ENCODE peak calls at places on chromosomes 4 and X, in nine cellular contexts. One of them, this sample, is unnamed.

GRCh38 chr4:108010167-108010566 is 20.5 kb downstream of the HADH start:
- DNase-seq in tibial nerve: no peak
- DNase-seq in A549: no peak
- DNase-seq in ovary: no peak
- DNase-seq in vagina: no peak
- DNase-seq in K562: no peak
- DNase-seq in stomach: no peak
- DNase-seq in body of pancreas: no peak
- DNase-seq in HCT116: no peak
- DNase-seq in this sample: no peak

GRCh38 chr4:13536607-13537006 is 7.7 kb downstream of the NKX3-2 start:
- DNase-seq in K562: no peak
- DNase-seq in tibial nerve: no peak
- DNase-seq in body of pancreas: no peak
- DNase-seq in HCT116: no peak
- DNase-seq in vagina: no peak
- DNase-seq in stomach: no peak
- DNase-seq in ovary: no peak
- DNase-seq in A549: no peak
- DNase-seq in this sample: no peak

GRCh38 chr4:72974694-72975487 is 94.6 kb downstream of the COX18 start:
- DNase-seq in stomach: no peak
- DNase-seq in A549: peak; percentile 55
- DNase-seq in body of pancreas: no peak
- DNase-seq in ovary: no peak
- DNase-seq in vagina: no peak
- DNase-seq in HCT116: no peak
- DNase-seq in K562: peak; percentile 14
- DNase-seq in tibial nerve: no peak
- DNase-seq in this sample: no peak

GRCh38 chrX:135509885-135510284 is 10.6 kb upstream of the INTS6L start:
- DNase-seq in vagina: no peak
- DNase-seq in tibial nerve: no peak
- DNase-seq in stomach: no peak
- DNase-seq in A549: no peak
- DNase-seq in HCT116: no peak
- DNase-seq in ovary: no peak
- DNase-seq in K562: no peak
- DNase-seq in body of pancreas: no peak
- DNase-seq in this sample: no peak

GRCh38 chr4:73308286-73308685 is 49.7 kb upstream of the ANKRD17 start:
- DNase-seq in K562: peak; percentile 35
- DNase-seq in stomach: no peak
- DNase-seq in A549: peak; percentile 20
- DNase-seq in tibial nerve: no peak
- DNase-seq in ovary: no peak
- DNase-seq in body of pancreas: no peak
- DNase-seq in vagina: no peak
- DNase-seq in HCT116: no peak
- DNase-seq in this sample: no peak

GRCh38 chr4:38313999-38314561 is 349.9 kb upstream of the KLF3 start:
- DNase-seq in vagina: no peak
- DNase-seq in stomach: no peak
- DNase-seq in tibial nerve: no peak
- DNase-seq in K562: peak; percentile 25
- DNase-seq in HCT116: no peak
- DNase-seq in body of pancreas: no peak
- DNase-seq in ovary: no peak
- DNase-seq in A549: peak; percentile 10
- DNase-seq in this sample: no peak

GRCh38 chr4:65599335-65599734 is 71.0 kb downstream of the EPHA5 start:
- DNase-seq in stomach: no peak
- DNase-seq in body of pancreas: no peak
- DNase-seq in ovary: no peak
- DNase-seq in A549: peak; percentile 0
- DNase-seq in HCT116: no peak
- DNase-seq in K562: no peak
- DNase-seq in vagina: no peak
- DNase-seq in tibial nerve: no peak
- DNase-seq in this sample: no peak

GRCh38 chr4:128256539-128256938 is 31.1 kb downstream of the PGRMC2 start:
- DNase-seq in body of pancreas: no peak
- DNase-seq in K562: no peak
- DNase-seq in HCT116: no peak
- DNase-seq in tibial nerve: no peak
- DNase-seq in vagina: no peak
- DNase-seq in A549: no peak
- DNase-seq in ovary: no peak
- DNase-seq in stomach: no peak
- DNase-seq in this sample: no peak

GRCh38 chr4:67104145-67104544 is 441.2 kb downstream of the CENPC start:
- DNase-seq in HCT116: no peak
- DNase-seq in tibial nerve: no peak
- DNase-seq in body of pancreas: no peak
- DNase-seq in A549: no peak
- DNase-seq in ovary: no peak
- DNase-seq in K562: no peak
- DNase-seq in stomach: no peak
- DNase-seq in vagina: no peak
- DNase-seq in this sample: no peak
- H3K27ac ChIP-seq in HCT116: no peak overlapping the region
- H3K27ac ChIP-seq in tibial nerve: no peak overlapping the region
- H3K27ac ChIP-seq in body of pancreas: no peak overlapping the region
- H3K27ac ChIP-seq in A549: no peak overlapping the region
- H3K27ac ChIP-seq in ovary: no peak overlapping the region
- H3K27ac ChIP-seq in K562: no peak overlapping the region
- H3K27ac ChIP-seq in stomach: no peak overlapping the region
- H3K27ac ChIP-seq in vagina: no peak overlapping the region
- H3K27ac ChIP-seq in this sample: no peak overlapping the region

GRCh38 chr4:10108818-10109783 is 7.5 kb downstream of the WDR1 start:
- DNase-seq in ovary: no peak
- DNase-seq in body of pancreas: no peak
- DNase-seq in K562: no peak
- DNase-seq in stomach: no peak
- DNase-seq in A549: no peak
- DNase-seq in vagina: no peak
- DNase-seq in tibial nerve: no peak
- DNase-seq in HCT116: no peak
- DNase-seq in this sample: no peak

GRCh38 chr4:10106421-10107039 is 10.1 kb downstream of the WDR1 start:
- DNase-seq in A549: peak; percentile 72
- DNase-seq in HCT116: peak; percentile 62
- DNase-seq in vagina: peak; percentile 96
- DNase-seq in K562: peak; percentile 84
- DNase-seq in tibial nerve: peak; percentile 84
- DNase-seq in stomach: peak; percentile 54
- DNase-seq in ovary: peak; percentile 83
- DNase-seq in body of pancreas: peak; percentile 40
- DNase-seq in this sample: no peak

GRCh38 chr4:10105920-10106319 is 10.7 kb downstream of the WDR1 start:
- DNase-seq in tibial nerve: no peak
- DNase-seq in ovary: no peak
- DNase-seq in vagina: no peak
- DNase-seq in stomach: no peak
- DNase-seq in A549: no peak
- DNase-seq in K562: peak; percentile 25
- DNase-seq in body of pancreas: no peak
- DNase-seq in HCT116: no peak
- DNase-seq in this sample: no peak

GRCh38 chr4:10108391-10108790 is 8.2 kb downstream of the WDR1 start:
- DNase-seq in vagina: no peak
- DNase-seq in K562: no peak
- DNase-seq in stomach: no peak
- DNase-seq in tibial nerve: no peak
- DNase-seq in HCT116: no peak
- DNase-seq in ovary: no peak
- DNase-seq in body of pancreas: no peak
- DNase-seq in A549: no peak
- DNase-seq in this sample: no peak

GRCh38 chr4:10107111-10108091 is 9.2 kb downstream of the WDR1 start:
- DNase-seq in K562: no peak
- DNase-seq in ovary: no peak
- DNase-seq in A549: no peak
- DNase-seq in HCT116: no peak
- DNase-seq in tibial nerve: no peak
- DNase-seq in body of pancreas: no peak
- DNase-seq in vagina: no peak
- DNase-seq in stomach: no peak
- DNase-seq in this sample: no peak
- TF ChIP-seq POLR2A in K562: no peak
- TF ChIP-seq POLR2A in ovary: no peak
- TF ChIP-seq POLR2A in A549: no peak
- TF ChIP-seq POLR2A in HCT116: no peak
- TF ChIP-seq POLR2A in tibial nerve: no peak
- TF ChIP-seq POLR2A in body of pancreas: no peak
- TF ChIP-seq POLR2A in vagina: no peak
- TF ChIP-seq POLR2A in stomach: no peak
- TF ChIP-seq POLR2A in this sample: no peak

GRCh38 chrX:43679058-43679457 is 23.0 kb downstream of the MAOA start:
- DNase-seq in vagina: no peak
- DNase-seq in K562: no peak
- DNase-seq in stomach: no peak
- DNase-seq in ovary: no peak
- DNase-seq in body of pancreas: no peak
- DNase-seq in A549: no peak
- DNase-seq in HCT116: no peak
- DNase-seq in tibial nerve: no peak
- DNase-seq in this sample: no peak

GRCh38 chrX:43677993-43678392 is 21.9 kb downstream of the MAOA start:
- DNase-seq in stomach: peak; percentile 32
- DNase-seq in tibial nerve: no peak
- DNase-seq in K562: no peak
- DNase-seq in body of pancreas: peak; percentile 25
- DNase-seq in ovary: no peak
- DNase-seq in HCT116: no peak
- DNase-seq in vagina: no peak
- DNase-seq in A549: no peak
- DNase-seq in this sample: no peak

GRCh38 chrX:43682726-43683125 is 26.6 kb downstream of the MAOA start:
- DNase-seq in A549: no peak
- DNase-seq in body of pancreas: no peak
- DNase-seq in HCT116: no peak
- DNase-seq in ovary: no peak
- DNase-seq in tibial nerve: no peak
- DNase-seq in K562: no peak
- DNase-seq in vagina: no peak
- DNase-seq in stomach: no peak
- DNase-seq in this sample: no peak

GRCh38 chrX:43679778-43680177 is 23.7 kb downstream of the MAOA start:
- DNase-seq in HCT116: no peak
- DNase-seq in stomach: no peak
- DNase-seq in A549: no peak
- DNase-seq in vagina: no peak
- DNase-seq in tibial nerve: no peak
- DNase-seq in ovary: no peak
- DNase-seq in K562: no peak
- DNase-seq in body of pancreas: peak; percentile 16
- DNase-seq in this sample: no peak

DNA sequence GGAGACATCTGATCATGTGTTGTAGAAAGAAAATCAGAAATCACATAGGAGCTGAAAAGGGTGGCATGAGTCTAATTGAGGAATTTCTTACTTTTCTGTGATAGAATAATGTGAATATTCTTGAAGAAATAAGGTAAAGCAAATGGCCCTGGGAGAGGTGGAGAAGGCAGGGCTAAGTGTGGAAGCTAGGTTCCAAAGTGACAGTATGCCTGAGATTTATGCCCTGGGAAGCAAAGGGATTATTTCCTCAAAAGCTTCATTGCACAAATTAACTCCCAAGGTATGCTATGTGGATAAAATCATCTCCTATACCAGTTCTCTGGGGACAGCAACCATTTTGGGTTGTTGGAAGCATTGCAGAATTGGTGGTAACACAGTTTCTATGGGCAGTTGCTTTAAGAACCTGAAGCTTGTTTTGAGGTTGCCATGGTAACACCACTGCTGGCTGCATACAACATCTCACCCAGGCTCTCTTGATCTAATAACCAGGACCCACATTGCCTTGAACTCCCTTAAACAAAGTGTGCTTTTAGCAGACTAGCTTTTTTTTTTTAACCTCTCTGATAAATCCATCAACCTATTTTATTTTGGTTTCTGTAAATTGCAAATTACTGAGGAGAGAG is 21.0 kb downstream of the MAOA start:
- DNase-seq in A549: peak; percentile 58
- DNase-seq in HCT116: no peak
- DNase-seq in body of pancreas: peak; percentile 57
- DNase-seq in vagina: no peak
- DNase-seq in stomach: no peak
- DNase-seq in tibial nerve: no peak
- DNase-seq in ovary: no peak
- DNase-seq in K562: no peak
- DNase-seq in this sample: no peak
- H3K4me3 ChIP-seq in A549: no peak overlapping the region
- H3K4me3 ChIP-seq in HCT116: no peak overlapping the region
- H3K4me3 ChIP-seq in body of pancreas: no peak overlapping the region
- H3K4me3 ChIP-seq in vagina: no peak overlapping the region
- H3K4me3 ChIP-seq in stomach: no peak overlapping the region
- H3K4me3 ChIP-seq in tibial nerve: no peak overlapping the region
- H3K4me3 ChIP-seq in ovary: no peak overlapping the region
- H3K4me3 ChIP-seq in K562: no peak overlapping the region
- H3K4me3 ChIP-seq in this sample: no peak overlapping the region

GRCh38 chr4:81421346-81422218 is 50.1 kb downstream of the RASGEF1B start:
- DNase-seq in K562: peak; percentile 95
- DNase-seq in ovary: no peak
- DNase-seq in vagina: no peak
- DNase-seq in stomach: peak; percentile 48
- DNase-seq in HCT116: no peak
- DNase-seq in A549: no peak
- DNase-seq in body of pancreas: peak; percentile 30
- DNase-seq in tibial nerve: peak; percentile 38
- DNase-seq in this sample: no peak

GRCh38 chr4:81425087-81425486 is 46.6 kb downstream of the RASGEF1B start:
- DNase-seq in K562: peak; percentile 39
- DNase-seq in stomach: no peak
- DNase-seq in body of pancreas: no peak
- DNase-seq in HCT116: no peak
- DNase-seq in A549: no peak
- DNase-seq in tibial nerve: no peak
- DNase-seq in vagina: no peak
- DNase-seq in ovary: no peak
- DNase-seq in this sample: no peak

GRCh38 chr4:81418572-81418971 is 53.1 kb downstream of the RASGEF1B start:
- DNase-seq in stomach: no peak
- DNase-seq in ovary: no peak
- DNase-seq in A549: no peak
- DNase-seq in body of pancreas: no peak
- DNase-seq in tibial nerve: no peak
- DNase-seq in HCT116: no peak
- DNase-seq in vagina: no peak
- DNase-seq in K562: no peak
- DNase-seq in this sample: no peak

GRCh38 chr4:81424336-81424735 is 47.4 kb downstream of the RASGEF1B start:
- DNase-seq in body of pancreas: no peak
- DNase-seq in A549: no peak
- DNase-seq in stomach: no peak
- DNase-seq in HCT116: no peak
- DNase-seq in K562: no peak
- DNase-seq in vagina: no peak
- DNase-seq in tibial nerve: no peak
- DNase-seq in ovary: no peak
- DNase-seq in this sample: no peak

DNA sequence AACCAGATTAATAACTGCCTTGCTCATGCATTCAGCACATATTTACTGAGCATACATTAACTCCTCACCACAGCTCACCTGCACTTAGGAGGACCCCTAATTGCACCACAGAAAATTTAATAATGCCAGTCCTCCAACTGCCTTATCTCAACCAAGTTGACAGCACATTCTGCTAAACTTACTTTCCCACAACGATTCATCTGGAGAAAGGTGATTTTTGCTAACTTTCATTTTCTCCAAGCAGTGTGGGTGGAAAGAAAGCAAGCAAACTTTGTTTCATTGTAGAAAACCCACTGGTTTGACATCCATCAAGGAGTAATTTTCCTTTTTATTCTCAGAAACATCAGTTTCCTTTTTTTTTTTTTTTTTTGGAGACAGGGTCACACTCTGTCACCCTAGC is 49.1 kb downstream of the RASGEF1B start:
- DNase-seq in K562: no peak
- DNase-seq in stomach: no peak
- DNase-seq in tibial nerve: no peak
- DNase-seq in vagina: no peak
- DNase-seq in body of pancreas: no peak
- DNase-seq in A549: no peak
- DNase-seq in ovary: no peak
- DNase-seq in HCT116: no peak
- DNase-seq in this sample: no peak
- H3K27ac ChIP-seq in K562: peak overlapping the region; percentile 91
- H3K27ac ChIP-seq in stomach: no peak overlapping the region
- H3K27ac ChIP-seq in tibial nerve: no peak overlapping the region
- H3K27ac ChIP-seq in vagina: no peak overlapping the region
- H3K27ac ChIP-seq in body of pancreas: no peak overlapping the region
- H3K27ac ChIP-seq in A549: no peak overlapping the region
- H3K27ac ChIP-seq in ovary: no peak overlapping the region
- H3K27ac ChIP-seq in HCT116: no peak overlapping the region
- H3K27ac ChIP-seq in this sample: no peak overlapping the region

This sample was measured in right lobe of liver.